ENCODE peak calls at places on chromosome 15, in nine cellular contexts. Y, B, H, G, Z, Q, K, C and E are unnamed samples.

GRCh38 chr15:74196175-74196574 is 6.4 kb downstream of the STRA6 start:
- DNase-seq in Y (peak), B (no peak), H (peak), G (no peak), Z (peak), Q (no peak), K (peak), C (peak), E (peak)

GRCh38 chr15:43920201-43920600 is 93.4 kb downstream of the WDR76 start:
- DNase-seq in Y (no peak), B (no peak), H (no peak), G (no peak), Z (no peak), Q (no peak), K (no peak), C (no peak), E (no peak)

GRCh38 chr15:68500363-68501317 is 68.7 kb upstream of the ITGA11 start:
- DNase-seq in Y (no peak), B (no peak), H (no peak), G (no peak), Z (no peak), Q (no peak), K (no peak), C (no peak), E (no peak)

GRCh38 chr15:77327168-77327567 is 92.7 kb downstream of the PEAK1 start:
- DNase-seq in Y (no peak), B (no peak), H (peak), G (no peak), Z (no peak), Q (no peak), K (no peak), C (no peak), E (no peak)

GRCh38 chr15:56732135-56732880 is 1.0 kb downstream of the ZNF280D start:
- DNase-seq in Y (peak), B (no peak), H (peak), G (no peak), Z (peak), Q (no peak), K (peak), C (no peak), E (no peak)

GRCh38 chr15:74302821-74303359 is 64.6 kb downstream of the CYP11A1 start:
- DNase-seq in Y (peak), B (peak), H (no peak), G (no peak), Z (peak), Q (peak), K (peak), C (peak), E (no peak)

GRCh38 chr15:67967871-67968423 is 86.2 kb upstream of the PIAS1 start:
- DNase-seq in Y (peak), B (peak), H (peak), G (peak), Z (peak), Q (no peak), K (peak), C (no peak), E (peak)

GRCh38 chr15:99963096-99963825 is 230.0 kb upstream of the LYSMD4 start:
- DNase-seq in Y (no peak), B (peak), H (no peak), G (no peak), Z (no peak), Q (no peak), K (peak), C (peak), E (no peak)

GRCh38 chr15:91922701-91923279 is 69.3 kb downstream of the SLCO3A1 start:
- DNase-seq in Y (no peak), B (no peak), H (no peak), G (no peak), Z (no peak), Q (no peak), K (no peak), C (no peak), E (no peak)

GRCh38 chr15:73991260-73991659 is 835 bp downstream of the STOML1 start:
- DNase-seq in Y (peak), B (peak), H (peak), G (peak), Z (no peak), Q (no peak), K (peak), C (no peak), E (peak)

GRCh38 chr15:23869391-23869790 is 182.3 kb upstream of the NDN start:
- DNase-seq in Y (peak), B (peak), H (no peak), G (peak), Z (no peak), Q (no peak), K (peak), C (peak), E (peak)

GRCh38 chr15:25228261-25228660 is 210.6 kb downstream of the UBE3A start:
- DNase-seq in Y (no peak), B (no peak), H (no peak), G (no peak), Z (no peak), Q (no peak), K (no peak), C (no peak), E (no peak)

GRCh38 chr15:39595621-39596221 is 14.8 kb downstream of the THBS1 start:
- DNase-seq in Y (no peak), B (no peak), H (peak), G (no peak), Z (no peak), Q (no peak), K (no peak), C (peak), E (no peak)

GRCh38 chr15:42143866-42144625 is 12.4 kb downstream of the PLA2G4F start:
- DNase-seq in Y (no peak), B (no peak), H (no peak), G (no peak), Z (no peak), Q (no peak), K (no peak), C (no peak), E (no peak)

GRCh38 chr15:70474682-70475438 is 288.5 kb downstream of the UACA start:
- DNase-seq in Y (peak), B (no peak), H (peak), G (peak), Z (peak), Q (no peak), K (peak), C (peak), E (peak)

GRCh38 chr15:100215843-100216169 is 126.0 kb downstream of the ADAMTS17 start:
- DNase-seq in Y (no peak), B (no peak), H (no peak), G (peak), Z (no peak), Q (no peak), K (no peak), C (no peak), E (no peak)

GRCh38 chr15:94532226-94532625 is 300.9 kb downstream of the MCTP2 start:
- DNase-seq in Y (no peak), B (no peak), H (no peak), G (no peak), Z (peak), Q (no peak), K (peak), C (no peak), E (no peak)

GRCh38 chr15:36579792-36580431 is 486 bp downstream of the CDIN1 start:
- DNase-seq in Y (peak), B (no peak), H (no peak), G (peak), Z (no peak), Q (no peak), K (peak), C (peak), E (peak)

GRCh38 chr15:50256188-50257041 is 9.1 kb downstream of the HDC start:
- DNase-seq in Y (no peak), B (no peak), H (peak), G (no peak), Z (no peak), Q (no peak), K (no peak), C (peak), E (no peak)

GRCh38 chr15:99099661-99100060 is 5.2 kb upstream of the SYNM start:
- DNase-seq in Y (no peak), B (no peak), H (no peak), G (no peak), Z (no peak), Q (no peak), K (no peak), C (no peak), E (no peak)

GRCh38 chr15:42921049-42921731 is 612 bp upstream of the TTBK2 start:
- DNase-seq in Y (no peak), B (peak), H (no peak), G (peak), Z (peak), Q (no peak), K (peak), C (no peak), E (no peak)

GRCh38 chr15:47367991-47368390 is 349.3 kb upstream of the SEMA6D start:
- DNase-seq in Y (no peak), B (no peak), H (no peak), G (no peak), Z (peak), Q (no peak), K (no peak), C (no peak), E (no peak)

GRCh38 chr15:35748105-35748504 is 202.1 kb upstream of the DPH6 start:
- DNase-seq in Y (no peak), B (no peak), H (no peak), G (no peak), Z (no peak), Q (no peak), K (no peak), C (no peak), E (no peak)

GRCh38 chr15:22955544-22956085 is 24.6 kb downstream of the CYFIP1 start:
- DNase-seq in Y (no peak), B (no peak), H (no peak), G (no peak), Z (no peak), Q (no peak), K (no peak), C (no peak), E (no peak)

GRCh38 chr15:43370310-43370974 is 401 bp downstream of the ZSCAN29 start:
- DNase-seq in Y (no peak), B (peak), H (peak), G (no peak), Z (peak), Q (no peak), K (peak), C (no peak), E (no peak)

GRCh38 chr15:80173022-80173759 is 20.4 kb downstream of the FAH start:
- DNase-seq in Y (peak), B (peak), H (peak), G (no peak), Z (peak), Q (peak), K (peak), C (peak), E (peak)

GRCh38 chr15:72481015-72481659 is 7.0 kb downstream of the ARIH1 start:
- DNase-seq in Y (no peak), B (no peak), H (no peak), G (no peak), Z (no peak), Q (no peak), K (no peak), C (no peak), E (no peak)

GRCh38 chr15:68384451-68385239 is 47.3 kb downstream of the ITGA11 start:
- DNase-seq in Y (no peak), B (no peak), H (peak), G (no peak), Z (no peak), Q (no peak), K (peak), C (peak), E (peak)

GRCh38 chr15:26773917-26774316 is 1.1 kb upstream of the GABRB3 start:
- DNase-seq in Y (no peak), B (no peak), H (no peak), G (no peak), Z (no peak), Q (no peak), K (no peak), C (no peak), E (no peak)

GRCh38 chr15:81113204-81113657 is 20.8 kb upstream of the CFAP161 start:
- DNase-seq in Y (no peak), B (peak), H (no peak), G (no peak), Z (no peak), Q (no peak), K (no peak), C (no peak), E (no peak)

GRCh38 chr15:27796405-27797085 is 302.6 kb downstream of the OCA2 start:
- DNase-seq in Y (no peak), B (no peak), H (no peak), G (no peak), Z (no peak), Q (no peak), K (no peak), C (no peak), E (no peak)

GRCh38 chr15:64634576-64635485 is 140.6 kb downstream of the RBPMS2 start:
- DNase-seq in Y (peak), B (no peak), H (no peak), G (no peak), Z (peak), Q (peak), K (no peak), C (no peak), E (no peak)

GRCh38 chr15:81001180-81002003 is 669 bp downstream of the TLNRD1 start:
- DNase-seq in Y (peak), B (peak), H (peak), G (peak), Z (peak), Q (no peak), K (peak), C (peak), E (peak)

DNA sequence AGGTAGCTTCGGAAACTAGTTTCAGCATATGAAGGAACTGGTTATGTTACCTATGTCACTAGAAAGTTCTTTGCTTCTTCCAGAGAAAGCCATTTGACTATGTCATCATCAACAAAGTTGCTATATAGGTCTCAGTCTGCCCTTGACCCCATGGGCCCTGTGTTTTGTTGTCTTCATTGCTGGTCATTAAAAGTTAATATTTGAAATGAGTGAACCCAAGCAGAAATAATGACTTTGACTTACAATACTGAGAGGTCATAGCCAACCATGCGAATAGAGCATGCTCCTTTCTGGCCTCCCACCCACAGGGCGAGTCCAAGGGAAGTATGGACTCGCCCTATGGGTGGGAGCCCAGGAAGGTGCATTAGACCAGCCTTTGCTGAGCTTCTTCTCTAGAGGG is 40.9 kb downstream of the APH1B start:
- DNase-seq in Y (no peak), B (no peak), H (no peak), G (no peak), Z (no peak), Q (no peak), K (no peak), C (no peak), E (no peak)
- H3K27ac ChIP-seq in Y (no peak), B (no peak), H (no peak), G (no peak), Z (no peak), Q (no peak), K (no peak), C (no peak), E (no peak)

DNA sequence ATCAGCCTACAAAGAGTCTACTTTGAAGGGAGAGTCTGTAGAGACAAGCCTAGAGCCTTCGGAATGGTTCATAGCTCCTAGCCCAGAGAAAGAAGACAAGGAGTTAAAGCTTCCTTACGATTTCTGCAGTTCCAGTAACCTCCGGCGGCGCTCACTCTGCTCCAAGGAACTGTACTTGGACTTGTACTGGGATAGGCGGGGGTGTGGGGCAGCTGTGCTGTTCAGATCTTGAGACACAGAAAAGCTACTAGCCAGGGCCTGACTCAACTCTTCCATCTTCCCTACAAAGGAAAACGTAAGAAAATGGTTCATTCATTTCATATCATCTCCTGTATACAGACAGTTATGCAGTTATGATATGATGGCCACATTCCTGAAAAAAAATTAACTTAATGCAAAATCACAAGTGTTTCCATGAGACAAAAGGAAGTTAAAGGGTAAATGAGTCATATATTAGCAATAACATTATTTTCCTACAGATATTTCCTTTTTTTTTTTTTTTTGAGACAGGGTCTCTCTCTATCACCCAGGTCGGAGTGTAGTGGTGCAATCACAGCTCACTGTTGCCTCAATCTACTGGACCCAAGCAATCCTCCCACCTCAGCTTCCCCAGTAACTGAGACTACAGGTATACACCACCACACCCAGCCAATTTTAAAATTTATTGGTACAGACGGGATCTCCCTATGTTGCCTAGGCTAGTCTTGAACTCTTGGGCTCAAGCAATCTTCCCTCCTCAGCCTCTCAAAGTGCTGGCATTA is 4.6 kb downstream of the SNUPN start:
- DNase-seq in Y (peak), B (peak), H (peak), G (peak), Z (peak), Q (no peak), K (peak), C (no peak), E (peak)
- TF ChIP-seq CTCF in Y (peak), B (no peak), H (peak), G (peak), Z (no peak), Q (no peak), K (no peak), C (no peak), E (peak)

GRCh38 chr15:34435658-34436057 is 1.9 kb downstream of the GOLGA8A start:
- DNase-seq in Y (no peak), B (no peak), H (no peak), G (no peak), Z (no peak), Q (no peak), K (no peak), C (no peak), E (no peak)
- H3K4me3 ChIP-seq in Y (no peak), B (no peak), H (no peak), G (no peak), Z (no peak), Q (no peak), K (no peak), C (peak), E (no peak)

GRCh38 chr15:88681610-88682221 is 42.9 kb downstream of the ISG20 start:
- DNase-seq in Y (no peak), B (peak), H (no peak), G (no peak), Z (no peak), Q (no peak), K (peak), C (no peak), E (no peak)
- H3K27ac ChIP-seq in Y (no peak), B (peak), H (no peak), G (no peak), Z (no peak), Q (no peak), K (no peak), C (no peak), E (no peak)

GRCh38 chr15:58775402-58775801 is 4.3 kb downstream of the MINDY2 start:
- DNase-seq in Y (no peak), B (no peak), H (no peak), G (no peak), Z (no peak), Q (no peak), K (no peak), C (no peak), E (no peak)
- TF ChIP-seq CTCF in Y (no peak), B (no peak), H (no peak), G (no peak), Z (no peak), Q (no peak), K (no peak), C (no peak), E (no peak)

DNA sequence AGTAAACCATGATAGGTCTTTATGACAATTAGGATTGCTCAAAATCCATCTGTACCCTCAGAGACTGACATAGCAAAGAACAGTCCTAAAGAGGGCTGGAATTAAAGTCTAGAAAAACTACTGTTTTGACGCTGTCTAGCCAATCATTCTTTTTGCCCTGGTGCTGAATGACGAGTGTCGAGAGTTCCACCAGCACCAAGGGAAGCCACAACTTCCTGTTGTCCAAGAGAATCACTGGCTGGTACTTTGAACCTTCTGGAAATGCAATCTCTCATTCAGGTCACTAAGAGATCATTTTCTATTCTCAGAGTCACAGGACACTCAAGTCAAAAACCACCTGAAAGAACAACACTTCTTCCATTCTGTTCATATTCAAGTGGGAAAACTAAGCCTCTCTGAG is 37.7 kb downstream of the FBN1 start:
- DNase-seq in Y (no peak), B (no peak), H (no peak), G (no peak), Z (no peak), Q (no peak), K (no peak), C (no peak), E (no peak)
- H3K4me3 ChIP-seq in Y (no peak), B (no peak), H (no peak), G (no peak), Z (no peak), Q (no peak), K (no peak), C (no peak), E (no peak)

GRCh38 chr15:52008698-52009434 is 10.2 kb upstream of the MAPK6 start:
- DNase-seq in Y (no peak), B (no peak), H (no peak), G (no peak), Z (no peak), Q (no peak), K (no peak), C (peak), E (no peak)

GRCh38 chr15:52011711-52012144 is 7.3 kb upstream of the MAPK6 start:
- DNase-seq in Y (peak), B (no peak), H (peak), G (no peak), Z (no peak), Q (no peak), K (no peak), C (no peak), E (no peak)

GRCh38 chr15:52010633-52011595 is 8.1 kb upstream of the MAPK6 start:
- DNase-seq in Y (no peak), B (no peak), H (peak), G (no peak), Z (no peak), Q (no peak), K (peak), C (peak), E (no peak)

GRCh38 chr15:52012210-52012609 is 6.8 kb upstream of the MAPK6 start:
- DNase-seq in Y (no peak), B (no peak), H (no peak), G (no peak), Z (no peak), Q (no peak), K (no peak), C (no peak), E (no peak)

GRCh38 chr15:52013151-52013791 is 5.7 kb upstream of the MAPK6 start:
- DNase-seq in Y (no peak), B (no peak), H (peak), G (no peak), Z (no peak), Q (no peak), K (no peak), C (peak), E (no peak)
- H3K27ac ChIP-seq in Y (peak), B (no peak), H (no peak), G (no peak), Z (no peak), Q (no peak), K (no peak), C (peak), E (no peak)

DNA sequence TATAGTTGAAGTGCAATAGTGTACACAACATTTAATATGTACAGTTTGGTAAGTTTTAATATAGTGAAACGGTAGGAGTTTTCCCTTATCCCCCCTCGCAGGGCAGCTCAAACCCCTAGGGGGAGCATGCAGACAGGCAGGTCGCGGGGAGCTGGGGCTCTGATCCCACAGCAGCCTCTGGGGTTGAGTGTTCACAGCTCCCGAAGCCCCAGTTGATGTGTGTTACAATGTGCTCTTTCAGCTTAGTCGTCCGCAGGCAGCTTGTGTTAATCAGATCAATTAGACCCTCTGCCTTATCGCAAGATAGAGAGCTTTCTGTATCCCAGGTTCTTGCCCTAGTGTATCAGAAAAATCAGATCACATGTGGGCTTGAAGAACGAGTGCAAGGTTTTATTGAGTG is 143.1 kb upstream of the CHRNA7 start:
- DNase-seq in Y (no peak), B (no peak), H (no peak), G (no peak), Z (no peak), Q (no peak), K (no peak), C (no peak), E (no peak)
- TF ChIP-seq CTCF in Y (no peak), B (no peak), H (no peak), G (no peak), Z (peak), Q (peak), K (no peak), C (peak), E (no peak)